ENCODE peak calls at places on chromosomes 7 and 10, in four cellular contexts. One of them, this sample, is unnamed.

GRCh38 chr7:142898377-142899235 is 13.1 kb upstream of the TRPV6 start:
- DNase-seq in stomach: no peak
- DNase-seq in sigmoid colon: no peak
- DNase-seq in Panc1: no peak
- DNase-seq in this sample: peak; percentile 43

GRCh38 chr10:74190494-74190893 is 39.5 kb downstream of the ADK start:
- DNase-seq in stomach: no peak
- DNase-seq in sigmoid colon: no peak
- DNase-seq in Panc1: no peak
- DNase-seq in this sample: no peak

GRCh38 chr7:46357290-46357689 is 436.2 kb upstream of the IGFBP3 start:
- DNase-seq in stomach: no peak
- DNase-seq in sigmoid colon: no peak
- DNase-seq in Panc1: no peak
- DNase-seq in this sample: no peak

GRCh38 chr7:113796557-113796956 is 122.3 kb downstream of the PPP1R3A start:
- DNase-seq in stomach: no peak
- DNase-seq in sigmoid colon: no peak
- DNase-seq in Panc1: no peak
- DNase-seq in this sample: no peak

GRCh38 chr10:55631071-55631654 is 729.9 kb downstream of the ZWINT start:
- DNase-seq in stomach: peak; percentile 73
- DNase-seq in sigmoid colon: no peak
- DNase-seq in Panc1: no peak
- DNase-seq in this sample: no peak

GRCh38 chr7:103710247-103710646 is 264.2 kb upstream of the SLC26A5 start:
- DNase-seq in stomach: no peak
- DNase-seq in sigmoid colon: no peak
- DNase-seq in Panc1: no peak
- DNase-seq in this sample: no peak

GRCh38 chr10:22454634-22455033 is 109.3 kb downstream of the SPAG6 start:
- DNase-seq in stomach: no peak
- DNase-seq in sigmoid colon: no peak
- DNase-seq in Panc1: no peak
- DNase-seq in this sample: no peak

GRCh38 chr7:37440738-37441404 is 7.8 kb downstream of the ELMO1 start:
- DNase-seq in stomach: no peak
- DNase-seq in sigmoid colon: no peak
- DNase-seq in Panc1: no peak
- DNase-seq in this sample: no peak

GRCh38 chr10:100791254-100792058 is 46.1 kb downstream of the PAX2 start:
- DNase-seq in stomach: no peak
- DNase-seq in sigmoid colon: no peak
- DNase-seq in Panc1: no peak
- DNase-seq in this sample: no peak

GRCh38 chr7:87151002-87151505 is 1.2 kb upstream of the DMTF1 start:
- DNase-seq in stomach: no peak
- DNase-seq in sigmoid colon: no peak
- DNase-seq in Panc1: no peak
- DNase-seq in this sample: no peak

GRCh38 chr10:10865303-10865702 is 152.4 kb upstream of the CELF2 start:
- DNase-seq in stomach: no peak
- DNase-seq in sigmoid colon: no peak
- DNase-seq in Panc1: no peak
- DNase-seq in this sample: no peak

DNA sequence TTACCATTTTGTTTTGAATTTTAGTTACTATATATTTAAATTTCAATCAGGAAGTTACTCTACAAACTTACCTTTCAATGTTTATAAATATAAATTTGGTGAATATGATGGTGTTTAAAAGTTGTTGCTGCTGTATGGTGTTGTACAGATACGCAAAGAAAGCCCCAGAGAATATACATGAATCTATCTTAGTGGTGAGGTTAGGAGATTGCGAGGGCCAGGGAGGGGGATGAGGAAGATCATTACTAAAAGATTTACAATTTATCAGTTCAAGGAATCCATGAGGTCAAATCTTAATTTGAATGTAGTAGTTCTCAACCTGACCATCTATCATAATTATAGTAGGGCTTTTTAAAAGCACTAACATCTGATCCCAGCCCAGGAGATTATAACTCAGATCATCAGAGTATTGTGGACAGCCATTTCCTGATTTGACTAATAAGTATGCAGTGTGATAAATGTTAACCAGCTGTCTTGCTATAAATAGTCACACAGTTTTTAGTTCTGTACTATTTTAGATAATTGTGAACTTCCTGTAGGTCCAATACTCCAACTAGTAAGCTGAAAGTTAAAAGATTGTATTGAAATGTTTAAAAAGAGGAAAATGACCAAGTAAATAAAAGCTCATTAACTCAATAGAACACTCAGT is 23.6 kb downstream of the FAM3C start:
- DNase-seq in stomach: no peak
- DNase-seq in sigmoid colon: no peak
- DNase-seq in Panc1: no peak
- DNase-seq in this sample: no peak
- TF ChIP-seq POLR2AphosphoS5 in stomach: no peak
- TF ChIP-seq POLR2AphosphoS5 in sigmoid colon: no peak
- TF ChIP-seq POLR2AphosphoS5 in Panc1: no peak
- TF ChIP-seq POLR2AphosphoS5 in this sample: no peak

DNA sequence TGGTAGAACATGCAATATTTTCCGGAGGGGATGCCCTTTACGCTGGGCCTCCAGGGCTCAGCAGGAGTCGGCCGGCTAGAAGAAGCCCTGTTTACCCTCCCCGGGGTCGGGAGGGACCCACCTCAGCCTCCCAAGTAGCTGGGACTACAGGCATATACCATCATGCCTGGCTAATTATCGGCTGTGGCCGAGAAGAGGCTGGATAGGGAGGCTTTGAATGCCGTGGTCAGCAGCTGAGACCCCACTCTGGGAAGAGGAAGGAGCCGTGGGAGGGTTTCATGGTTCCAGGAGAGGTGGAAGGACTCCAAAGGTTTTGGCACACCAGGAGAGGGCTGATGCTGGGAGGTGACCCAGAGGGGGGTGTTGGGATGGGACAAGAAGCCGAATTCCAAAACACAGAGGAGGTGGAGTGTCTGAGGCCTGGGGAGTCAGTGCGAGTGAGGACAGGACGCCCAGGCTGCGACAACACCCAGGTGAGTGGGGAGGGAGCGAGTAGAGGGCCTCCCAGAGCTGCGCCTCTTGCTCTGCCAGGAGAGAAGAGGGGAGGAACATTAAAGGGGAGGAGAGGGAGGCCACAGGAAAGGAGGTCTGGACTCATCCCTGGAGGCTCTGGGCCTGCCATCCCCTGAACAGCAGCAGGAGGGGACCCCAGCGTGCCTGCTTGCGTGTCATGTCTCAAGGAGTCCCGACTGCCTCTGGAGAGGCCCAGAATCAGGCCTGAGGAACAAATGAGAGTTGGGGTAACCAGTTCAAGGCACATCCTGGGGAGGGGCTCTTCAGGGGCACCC is 19.6 kb downstream of the GRID2IP start:
- DNase-seq in stomach: no peak
- DNase-seq in sigmoid colon: no peak
- DNase-seq in Panc1: no peak
- DNase-seq in this sample: no peak
- H3K4me3 ChIP-seq in stomach: peak overlapping the region; percentile 42
- H3K4me3 ChIP-seq in sigmoid colon: no peak overlapping the region
- H3K4me3 ChIP-seq in Panc1: no peak overlapping the region
- H3K4me3 ChIP-seq in this sample: peak overlapping the region; percentile 27

GRCh38 chr10:35364808-35365207 is 28.5 kb downstream of the CCNY start:
- DNase-seq in stomach: no peak
- DNase-seq in sigmoid colon: no peak
- DNase-seq in Panc1: no peak
- DNase-seq in this sample: no peak
- TF ChIP-seq POLR2AphosphoS5 in stomach: peak; percentile 56
- TF ChIP-seq POLR2AphosphoS5 in sigmoid colon: no peak
- TF ChIP-seq POLR2AphosphoS5 in Panc1: no peak
- TF ChIP-seq POLR2AphosphoS5 in this sample: no peak

DNA sequence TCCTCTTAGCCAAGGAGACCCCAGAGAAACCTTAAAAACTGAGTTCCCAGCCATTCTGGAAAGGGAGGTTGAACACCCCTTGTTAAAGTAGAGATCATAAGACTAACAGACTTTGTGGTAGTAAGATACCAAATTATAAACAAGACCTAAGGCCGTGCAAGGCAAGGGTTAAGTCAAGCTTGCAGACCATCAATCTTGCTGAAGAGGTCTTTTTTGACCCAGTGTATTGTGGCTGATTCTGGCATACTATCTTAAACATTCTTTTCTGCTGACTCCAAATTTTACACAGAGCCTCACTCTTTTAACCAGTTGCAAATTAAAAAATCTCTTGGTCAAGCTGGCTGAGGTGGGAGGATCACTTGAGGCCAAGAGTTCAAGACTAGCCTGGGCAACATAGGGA is 1.2 kb upstream of the TBRG4 start:
- DNase-seq in stomach: no peak
- DNase-seq in sigmoid colon: no peak
- DNase-seq in Panc1: no peak
- DNase-seq in this sample: no peak
- H3K4me3 ChIP-seq in stomach: peak overlapping the region; percentile 78
- H3K4me3 ChIP-seq in sigmoid colon: no peak overlapping the region
- H3K4me3 ChIP-seq in Panc1: peak overlapping the region; percentile 70
- H3K4me3 ChIP-seq in this sample: peak overlapping the region; percentile 71

GRCh38 chr7:114943953-114944741 is 22.3 kb downstream of the MDFIC start:
- DNase-seq in stomach: no peak
- DNase-seq in sigmoid colon: no peak
- DNase-seq in Panc1: no peak
- DNase-seq in this sample: no peak
- TF ChIP-seq POLR2AphosphoS5 in stomach: no peak
- TF ChIP-seq POLR2AphosphoS5 in sigmoid colon: no peak
- TF ChIP-seq POLR2AphosphoS5 in Panc1: no peak
- TF ChIP-seq POLR2AphosphoS5 in this sample: no peak